ENCODE peak calls at places on chromosome 6, in four cellular contexts. F is HEK293T, L is heart right ventricle, X is thoracic aorta. Z is an unnamed sample.

GRCh38 chr6:45595010-45595851 is 217.5 kb upstream of the SUPT3H start:
- DNase-seq in F (no peak), L (no peak), X (no peak), Z (no peak)

GRCh38 chr6:3741477-3741871 is 10.0 kb downstream of the PXDC1 start:
- DNase-seq in F (no peak), L (no peak), X (no peak), Z (peak)

GRCh38 chr6:106159531-106159940 is 73.4 kb downstream of the PRDM1 start:
- DNase-seq in F (no peak), L (no peak), X (no peak), Z (no peak)

GRCh38 chr6:362924-363249 is 28.7 kb upstream of the IRF4 start:
- DNase-seq in F (no peak), L (no peak), X (no peak), Z (no peak)

GRCh38 chr6:134172020-134172766 is 119.8 kb upstream of the SLC2A12 start:
- DNase-seq in F (no peak), L (no peak), X (no peak), Z (no peak)

GRCh38 chr6:170082067-170082466 is 208.8 kb downstream of the DLL1 start:
- DNase-seq in F (no peak), L (peak), X (no peak), Z (no peak)

GRCh38 chr6:90403489-90404381 is 107.1 kb upstream of the BACH2 start:
- DNase-seq in F (peak), L (no peak), X (no peak), Z (no peak)

GRCh38 chr6:149331043-149331807 is 13.7 kb downstream of the TAB2 start:
- DNase-seq in F (no peak), L (no peak), X (no peak), Z (no peak)

GRCh38 chr6:12962529-12962928 is 246.0 kb downstream of the PHACTR1 start:
- DNase-seq in F (no peak), L (no peak), X (no peak), Z (no peak)

GRCh38 chr6:7414811-7415210 is 25.2 kb downstream of the RIOK1 start:
- DNase-seq in F (no peak), L (no peak), X (no peak), Z (no peak)

GRCh38 chr6:139082370-139082769 is 52.5 kb upstream of the HECA start:
- DNase-seq in F (no peak), L (no peak), X (no peak), Z (no peak)

GRCh38 chr6:39887692-39888450 is 46.4 kb downstream of the MOCS1 start:
- DNase-seq in F (no peak), L (peak), X (peak), Z (no peak)

GRCh38 chr6:138569554-138569953 is 70.3 kb upstream of the NHSL1 start:
- DNase-seq in F (no peak), L (no peak), X (no peak), Z (no peak)

GRCh38 chr6:5173862-5174643 is 86.7 kb downstream of the LYRM4 start:
- DNase-seq in F (no peak), L (peak), X (no peak), Z (no peak)

GRCh38 chr6:53979468-53980067 is 131.7 kb upstream of the MLIP start:
- DNase-seq in F (peak), L (no peak), X (no peak), Z (peak)

GRCh38 chr6:119128252-119128912 is 49.9 kb upstream of the FAM184A start:
- DNase-seq in F (no peak), L (no peak), X (no peak), Z (no peak)

GRCh38 chr6:15793288-15793687 is 130.5 kb upstream of the DTNBP1 start:
- DNase-seq in F (no peak), L (peak), X (no peak), Z (peak)

GRCh38 chr6:79421707-79422484 is 115.3 kb downstream of the LCA5 start:
- DNase-seq in F (no peak), L (peak), X (no peak), Z (peak)

GRCh38 chr6:42505377-42505702 is 53.6 kb upstream of the TRERF1 start:
- DNase-seq in F (no peak), L (no peak), X (no peak), Z (no peak)

GRCh38 chr6:127342296-127342945 is 988 bp downstream of the ECHDC1 start:
- DNase-seq in F (peak), L (no peak), X (no peak), Z (peak)

GRCh38 chr6:130843575-130844320 is 16.5 kb downstream of the SMLR1 start:
- DNase-seq in F (peak), L (no peak), X (no peak), Z (peak)

Z was measured in T47D.